ENCODE peak calls at places on chromosomes 7 and 10, in six cellular contexts. X is skeletal muscle cell; Y is NCI-H1436; E is activated CD4-positive, CD25-positive, alpha-beta regulatory T cell treated with anti-CD3 and anti-CD28 coated beads, Interleukin-2, amount 50 U/mL, for 16 hours; C is neuronal stem cell; G is GM12865. M is an unnamed sample.

GRCh38 chr7:3259711-3260424 is 41.2 kb upstream of the SDK1 start:
- DNase-seq in C (no peak), E (no peak), G (no peak), X (no peak), Y (no peak), M (no peak)

GRCh38 chr7:23394828-23395227 is 75.5 kb downstream of the IGF2BP3 start:
- DNase-seq in E (no peak), X (no peak), G (no peak), C (no peak), Y (peak; percentile 71), M (no peak)

GRCh38 chr10:117413928-117414618 is 38.8 kb upstream of the PDZD8 start:
- DNase-seq in C (no peak), E (no peak), Y (no peak), X (peak; percentile 8), G (no peak), M (no peak)

GRCh38 chr7:140674899-140675701 is 2.4 kb downstream of the ADCK2 start:
- DNase-seq in E (no peak), X (peak; percentile 16), G (no peak), C (peak; percentile 27), Y (no peak), M (peak; percentile 62)

GRCh38 chr10:97149065-97149680 is 36.6 kb downstream of the SLIT1 start:
- DNase-seq in G (no peak), E (no peak), Y (peak; percentile 63), C (no peak), X (no peak), M (no peak)

GRCh38 chr10:35497909-35498308 is 107.2 kb upstream of the GJD4 start:
- DNase-seq in E (no peak), C (no peak), X (no peak), G (no peak), Y (no peak), M (no peak)

GRCh38 chr7:44044315-44045225 is at the start of gene DBNL:
- DNase-seq in C (peak; percentile 73), X (peak; percentile 38), Y (peak; percentile 66), E (peak; percentile 88), G (peak; percentile 93), M (peak; percentile 44)

GRCh38 chr7:148590533-148590932 is at the start of gene C7orf33:
- DNase-seq in X (no peak), G (no peak), Y (no peak), E (no peak), C (no peak), M (no peak)

GRCh38 chr10:3563298-3563697 is 221.7 kb downstream of the KLF6 start:
- DNase-seq in Y (no peak), G (no peak), C (no peak), E (no peak), X (no peak), M (no peak)

GRCh38 chr10:27449571-27449970 is 54.5 kb upstream of the RAB18 start:
- DNase-seq in G (no peak), X (no peak), C (no peak), E (no peak), Y (no peak), M (no peak)

GRCh38 chr7:152887779-152888178 is 128.2 kb downstream of the ACTR3B start:
- DNase-seq in X (no peak), Y (no peak), E (no peak), G (no peak), C (no peak), M (no peak)

GRCh38 chr7:25007668-25008067 is 27.7 kb upstream of the OSBPL3 start:
- DNase-seq in Y (no peak), X (no peak), G (no peak), C (no peak), E (no peak), M (no peak)

GRCh38 chr7:99386584-99387238 is 12.2 kb downstream of the ARPC1B start:
- DNase-seq in Y (no peak), X (no peak), G (peak; percentile 59), C (no peak), E (no peak), M (no peak)

GRCh38 chr7:73986158-73986631 is 41.8 kb upstream of the ELN start:
- DNase-seq in C (no peak), Y (no peak), E (no peak), X (no peak), G (no peak), M (no peak)

GRCh38 chr10:11793762-11794479 is 29.2 kb upstream of the PROSER2 start:
- DNase-seq in X (no peak), C (no peak), E (no peak), Y (no peak), G (no peak), M (no peak)

GRCh38 chr7:143463556-143463955 is 14.1 kb upstream of the TAS2R41 start:
- DNase-seq in G (no peak), C (no peak), Y (no peak), X (no peak), E (no peak), M (no peak)

GRCh38 chr7:122212754-122213153 is 68.7 kb upstream of the AASS start:
- DNase-seq in G (no peak), Y (no peak), X (no peak), C (no peak), E (no peak), M (no peak)

GRCh38 chr7:106358103-106358663 is 73.4 kb upstream of the NAMPT start:
- DNase-seq in C (no peak), E (no peak), X (no peak), Y (no peak), G (peak; percentile 30), M (no peak)

GRCh38 chr7:2575733-2576350 is 17.1 kb downstream of the IQCE start:
- DNase-seq in C (no peak), Y (no peak), X (no peak), G (no peak), E (no peak), M (no peak)

GRCh38 chr10:62020362-62020730 is 118.8 kb downstream of the ARID5B start:
- DNase-seq in X (no peak), E (no peak), G (no peak), C (no peak), Y (peak; percentile 60), M (no peak)

GRCh38 chr10:4214912-4215311 is 429.9 kb upstream of the KLF6 start:
- DNase-seq in Y (no peak), X (no peak), E (no peak), G (no peak), C (no peak), M (no peak)

GRCh38 chr10:87094373-87095240 is at the start of the genes GLUD1 and SHLD2:
- DNase-seq in Y (peak; percentile 84), C (peak; percentile 88), E (peak; percentile 77), X (peak; percentile 55), G (peak; percentile 98), M (peak; percentile 84)

GRCh38 chr7:142760071-142760642 is 10.6 kb upstream of the PRSS2 start:
- DNase-seq in E (no peak), C (no peak), Y (no peak), G (no peak), X (no peak), M (no peak)

GRCh38 chr10:123287594-123288247 is 133.5 kb downstream of the BUB3 start:
- DNase-seq in C (no peak), X (no peak), G (peak; percentile 29), E (peak; percentile 2), Y (no peak), M (no peak)

GRCh38 chr10:1402016-1402820 is 335.1 kb downstream of the ADARB2 start:
- DNase-seq in C (no peak), Y (no peak), X (no peak), G (no peak), E (no peak), M (no peak)

M was measured in NCI-H526.